ENCODE peak calls at places on chromosomes 5 and 9, in eight cellular contexts. H, A, T, D, K, L, Z and G are unnamed samples.

GRCh38 chr5:160480652-160481051 is 59.0 kb downstream of the PTTG1 start:
- DNase-seq in A (no peak), L (no peak), Z (no peak), D (no peak), H (no peak), T (no peak), K (no peak), G (no peak)

GRCh38 chr9:130866474-130866965 is 30.1 kb downstream of the QRFP start:
- DNase-seq in K (peak), A (peak), Z (peak), H (no peak), D (peak), L (peak), T (peak), G (peak)

GRCh38 chr9:116391306-116391900 is 237.8 kb downstream of the PAPPA start:
- DNase-seq in D (no peak), K (peak), L (no peak), T (peak), A (no peak), Z (peak), H (no peak), G (peak)

GRCh38 chr9:22395585-22396205 is 50.9 kb upstream of the DMRTA1 start:
- DNase-seq in D (no peak), T (peak), L (no peak), Z (peak), A (no peak), K (peak), H (no peak), G (peak)

GRCh38 chr5:73617510-73618279 is 8.3 kb upstream of the ARHGEF28 start:
- DNase-seq in Z (peak), T (peak), H (no peak), D (no peak), A (no peak), L (no peak), K (no peak), G (no peak)

GRCh38 chr9:120655005-120655622 is 59.2 kb downstream of the MEGF9 start:
- DNase-seq in D (no peak), K (peak), L (no peak), Z (peak), T (peak), A (no peak), H (no peak), G (peak)

GRCh38 chr5:122967625-122968024 is 68.9 kb downstream of the PPIC start:
- DNase-seq in Z (no peak), L (no peak), A (no peak), D (no peak), T (no peak), K (no peak), H (no peak), G (no peak)

GRCh38 chr9:97735070-97735600 is 38.0 kb upstream of the XPA start:
- DNase-seq in A (no peak), Z (no peak), K (no peak), L (no peak), T (no peak), H (no peak), D (no peak), G (no peak)

GRCh38 chr9:95171001-95171400 is 146.5 kb downstream of the FANCC start:
- DNase-seq in D (no peak), Z (peak), L (no peak), T (peak), H (no peak), A (no peak), K (peak), G (no peak)

GRCh38 chr9:133946840-133947486 is 45.2 kb downstream of the VAV2 start:
- DNase-seq in L (no peak), T (no peak), H (no peak), A (no peak), D (peak), Z (no peak), K (no peak), G (no peak)

GRCh38 chr9:31137151-31137849 is 1247.1 kb upstream of the ACO1 start:
- DNase-seq in A (no peak), K (peak), L (no peak), T (peak), H (no peak), Z (peak), D (no peak), G (peak)

GRCh38 chr5:142982821-142983200 is 212.6 kb downstream of the ARHGAP26 start:
- DNase-seq in L (no peak), K (no peak), A (no peak), T (no peak), D (no peak), H (no peak), Z (no peak), G (no peak)

GRCh38 chr5:68515514-68515913 is 300.0 kb downstream of the PIK3R1 start:
- DNase-seq in H (no peak), A (no peak), L (no peak), K (no peak), D (no peak), T (no peak), Z (no peak), G (no peak)

GRCh38 chr5:43036856-43037711 is 3.0 kb downstream of the ANXA2R start:
- DNase-seq in L (no peak), Z (peak), A (no peak), K (no peak), T (peak), D (no peak), H (no peak), G (no peak)

GRCh38 chr9:132986586-132986985 is 8.1 kb downstream of the GFI1B start:
- DNase-seq in A (no peak), D (no peak), T (no peak), Z (no peak), K (no peak), L (no peak), H (no peak), G (no peak)

GRCh38 chr5:90000351-90000750 is 409.2 kb downstream of the CETN3 start:
- DNase-seq in L (no peak), D (peak), H (no peak), T (no peak), K (no peak), Z (no peak), A (no peak), G (no peak)

GRCh38 chr5:5598547-5599113 is 176.2 kb downstream of the ICE1 start:
- DNase-seq in L (no peak), T (no peak), A (no peak), Z (no peak), D (no peak), H (no peak), K (peak), G (peak)

GRCh38 chr9:101307041-101307440 is 77.8 kb downstream of the BAAT start:
- DNase-seq in K (no peak), H (no peak), Z (no peak), L (no peak), T (no peak), D (no peak), A (no peak), G (no peak)

GRCh38 chr9:33151601-33152000 is 15.5 kb downstream of the B4GALT1 start:
- DNase-seq in D (no peak), T (no peak), Z (no peak), K (no peak), L (no peak), A (no peak), H (no peak), G (no peak)

GRCh38 chr9:134458111-134458845 is 132.0 kb downstream of the RXRA start:
- DNase-seq in Z (peak), L (no peak), A (no peak), T (peak), H (no peak), D (peak), K (no peak), G (no peak)

GRCh38 chr5:151295138-151295537 is 8.4 kb downstream of the SLC36A3 start:
- DNase-seq in H (no peak), Z (no peak), T (no peak), L (no peak), K (no peak), A (peak), D (no peak), G (no peak)

GRCh38 chr9:16245756-16246440 is 624.6 kb downstream of the BNC2 start:
- DNase-seq in T (peak), L (no peak), K (no peak), D (no peak), A (no peak), H (no peak), Z (peak), G (no peak)

GRCh38 chr9:124088476-124088837 is 76.9 kb downstream of the LHX2 start:
- DNase-seq in T (no peak), H (no peak), D (no peak), Z (no peak), A (no peak), K (no peak), L (no peak), G (no peak)

GRCh38 chr9:15373881-15374280 is 48.8 kb upstream of the SNAPC3 start:
- DNase-seq in D (no peak), K (no peak), L (no peak), A (no peak), Z (peak), T (peak), H (no peak), G (no peak)

GRCh38 chr9:79701651-79702050 is 129.9 kb downstream of the TLE4 start:
- DNase-seq in H (no peak), T (no peak), A (peak), K (no peak), L (no peak), Z (peak), D (peak), G (no peak)

GRCh38 chr9:134415026-134415425 is 88.8 kb downstream of the RXRA start:
- DNase-seq in K (no peak), Z (no peak), L (no peak), H (no peak), T (no peak), A (no peak), D (no peak), G (no peak)

GRCh38 chr9:101397746-101398334 is 578 bp downstream of the MRPL50 start:
- DNase-seq in T (no peak), Z (no peak), L (no peak), K (no peak), H (no peak), A (no peak), D (no peak), G (no peak)

GRCh38 chr5:39138182-39138487 is 63.9 kb upstream of the RICTOR start:
- DNase-seq in H (no peak), D (no peak), T (no peak), Z (peak), A (no peak), K (no peak), L (no peak), G (no peak)

GRCh38 chr9:6962164-6962563 is 204.4 kb downstream of the KDM4C start:
- DNase-seq in A (no peak), T (no peak), L (no peak), Z (no peak), K (no peak), H (no peak), D (no peak), G (no peak)

GRCh38 chr9:107866912-107867311 is 377.3 kb upstream of the KLF4 start:
- DNase-seq in H (no peak), D (no peak), K (no peak), Z (peak), T (peak), A (peak), L (no peak), G (no peak)

GRCh38 chr9:137892424-137893191 is 15.0 kb downstream of the CACNA1B start:
- DNase-seq in L (no peak), H (no peak), Z (no peak), A (no peak), T (no peak), K (no peak), D (no peak), G (no peak)